ENCODE peak calls at places on chromosomes 1 and 21, in four cellular contexts. D is uterus; M is central memory CD4-positive, alpha-beta T cell; Z is activated gamma-delta T cell treated with anti-CD3 and anti-CD28 coated beads, Interleukin-2, amount 50 U/mL, for 16 hours. F is an unnamed sample.
A peak's percentile ranks its signal among the peaks of the same experiment; 100 is the strongest.

GRCh38 chr1:38489844-38490270 is 369.7 kb downstream of the RRAGC start:
- DNase-seq in Z (peak; percentile 14), D (no peak), M (no peak), F (peak; percentile 25)

GRCh38 chr1:1281533-1282321 is 1.5 kb downstream of the SCNN1D start:
- DNase-seq in D (no peak), Z (no peak), M (no peak), F (no peak)

GRCh38 chr1:55547441-55547840 is 332.3 kb upstream of the USP24 start:
- DNase-seq in M (no peak), Z (no peak), D (peak; percentile 45), F (no peak)

GRCh38 chr1:117232551-117232950 is 21.8 kb upstream of the VTCN1 start:
- DNase-seq in M (no peak), D (no peak), Z (no peak), F (no peak)

GRCh38 chr1:151992345-151993083 is 1.1 kb downstream of the S100A10 start:
- DNase-seq in M (no peak), D (peak; percentile 74), Z (no peak), F (no peak)

GRCh38 chr1:5744911-5745431 is 247.3 kb downstream of the NPHP4 start:
- DNase-seq in Z (no peak), M (no peak), D (no peak), F (no peak)

GRCh38 chr1:154573168-154573510 is 5.6 kb downstream of the CHRNB2 start:
- DNase-seq in M (no peak), Z (no peak), D (no peak), F (no peak)

GRCh38 chr1:162019006-162019405 is 4.7 kb downstream of the OLFML2B start:
- DNase-seq in D (no peak), M (no peak), Z (no peak), F (no peak)

GRCh38 chr1:68470388-68470970 is 20.7 kb upstream of the RPE65 start:
- DNase-seq in Z (no peak), D (no peak), M (no peak), F (no peak)

GRCh38 chr1:2591581-2592261 is 5.1 kb downstream of the PRXL2B start:
- DNase-seq in M (no peak), Z (no peak), D (no peak), F (no peak)

GRCh38 chr1:38436006-38436405 is 389.4 kb upstream of the POU3F1 start:
- DNase-seq in Z (no peak), M (no peak), D (no peak), F (no peak)

GRCh38 chr1:39387452-39387851 is 104.0 kb upstream of the BMP8A start:
- DNase-seq in Z (no peak), M (no peak), D (no peak), F (no peak)

GRCh38 chr1:233010164-233010563 is 59.8 kb downstream of the NTPCR start:
- DNase-seq in Z (no peak), M (no peak), D (no peak), F (no peak)

GRCh38 chr1:28537457-28538199 is 15.3 kb upstream of the TRNAU1AP start:
- DNase-seq in M (no peak), D (no peak), Z (no peak), F (no peak)

GRCh38 chr1:1630191-1630964 is 1.6 kb upstream of the MMP23B start:
- DNase-seq in Z (peak; percentile 91), D (peak; percentile 77), M (peak; percentile 97), F (peak; percentile 95)

GRCh38 chr21:45819478-45820170 is 161.9 kb upstream of the COL6A1 start:
- DNase-seq in Z (no peak), M (no peak), D (no peak), F (no peak)

GRCh38 chr21:15421521-15421920 is 308.3 kb upstream of the USP25 start:
- DNase-seq in Z (no peak), M (no peak), D (no peak), F (no peak)

GRCh38 chr1:155309423-155310021 is 856 bp downstream of the FDPS start:
- DNase-seq in Z (no peak), D (peak; percentile 30), M (no peak), F (no peak)

GRCh38 chr1:40879487-40880175 is 17.5 kb upstream of the CITED4 start:
- DNase-seq in Z (no peak), M (no peak), D (no peak), F (no peak)

GRCh38 chr21:40176732-40177131 is 309.5 kb downstream of the PCP4 start:
- DNase-seq in M (no peak), Z (no peak), D (no peak), F (no peak)

GRCh38 chr1:1748686-1749321 is 24.6 kb upstream of the CDK11A start:
- DNase-seq in M (no peak), Z (no peak), D (no peak), F (no peak)

GRCh38 chr1:17494114-17494729 is 45.3 kb upstream of the ARHGEF10L start:
- DNase-seq in Z (peak; percentile 35), M (peak; percentile 20), D (peak; percentile 69), F (peak; percentile 47)

GRCh38 chr1:203200059-203200553 is 13.6 kb upstream of the CHI3L1 start:
- DNase-seq in M (no peak), Z (no peak), D (peak; percentile 45), F (no peak)

GRCh38 chr1:71641013-71641412 is 560.2 kb upstream of the ZRANB2 start:
- DNase-seq in M (no peak), D (no peak), Z (no peak), F (no peak)

GRCh38 chr1:164504699-164505098 is 54.3 kb upstream of the PBX1 start:
- DNase-seq in D (no peak), M (no peak), Z (no peak), F (no peak)

GRCh38 chr1:98075626-98076025 is 154.8 kb upstream of the DPYD start:
- DNase-seq in M (no peak), Z (no peak), D (no peak), F (no peak)

GRCh38 chr1:117067528-117068370 is 7.6 kb downstream of the TTF2 start:
- DNase-seq in D (peak; percentile 39), Z (no peak), M (peak; percentile 26), F (no peak)

GRCh38 chr1:235689356-235689755 is 39.8 kb upstream of the GNG4 start:
- DNase-seq in Z (no peak), D (no peak), M (no peak), F (no peak)

GRCh38 chr1:25193151-25193742 is 39.1 kb downstream of the SYF2 start:
- DNase-seq in M (no peak), Z (no peak), D (no peak), F (no peak)

GRCh38 chr1:98940680-98941079 is 64.0 kb downstream of the PLPPR5 start:
- DNase-seq in M (no peak), Z (no peak), D (no peak), F (no peak)

GRCh38 chr1:155078496-155079209 is at the start of gene EFNA3:
- DNase-seq in M (peak; percentile 42), D (peak; percentile 85), Z (no peak), F (peak; percentile 85)

GRCh38 chr1:101257500-101258325 is 20.9 kb downstream of the S1PR1 start:
- DNase-seq in D (no peak), M (peak; percentile 53), Z (no peak), F (no peak)

GRCh38 chr21:42025392-42026071 is 15.4 kb upstream of the ZBTB21 start:
- DNase-seq in Z (no peak), D (no peak), M (no peak), F (no peak)

F was measured in naive thymus-derived CD4-positive, alpha-beta T cell.